ENCODE peak calls at places on chromosomes 3 and 15, in five cellular contexts. Z is tibial artery, R is neural crest cell, J is cardiac muscle cell, W is WTC11. I is an unnamed sample.
A peak's percentile ranks its signal among the peaks of the same experiment; 100 is the strongest.

GRCh38 chr15:40985541-40986330 is 32.5 kb downstream of the CHAC1 start:
- DNase-seq in Z (no peak), W (no peak), R (no peak), J (no peak), I (no peak)

GRCh38 chr3:33597257-33597689 is 120.8 kb downstream of the CLASP2 start:
- DNase-seq in R (no peak), J (no peak), W (no peak), Z (no peak), I (no peak)

GRCh38 chr15:100229181-100230163 is 112.3 kb downstream of the ADAMTS17 start:
- DNase-seq in J (no peak), Z (no peak), W (no peak), R (no peak), I (no peak)

GRCh38 chr3:11654166-11654565 is 10.5 kb upstream of the VGLL4 start:
- DNase-seq in Z (no peak), J (no peak), W (no peak), R (no peak), I (no peak)

GRCh38 chr15:39593071-39594055 is 12.5 kb downstream of the THBS1 start:
- DNase-seq in J (no peak), W (no peak), R (no peak), Z (no peak), I (no peak)

GRCh38 chr15:62637498-62637897 is 405.0 kb upstream of the TPM1 start:
- DNase-seq in W (no peak), Z (no peak), R (no peak), J (no peak), I (no peak)

GRCh38 chr3:9015250-9015649 is 52.0 kb upstream of the RAD18 start:
- DNase-seq in R (no peak), J (no peak), Z (no peak), W (no peak), I (no peak)

GRCh38 chr15:25620466-25620865 is 181.6 kb upstream of the UBE3A start:
- DNase-seq in Z (no peak), W (no peak), R (no peak), J (no peak), I (no peak)

GRCh38 chr15:100720406-100720967 is 118.1 kb downstream of the ASB7 start:
- DNase-seq in Z (no peak), W (no peak), J (no peak), R (no peak), I (no peak)

GRCh38 chr3:127012091-127012490 is 29.2 kb downstream of the PLXNA1 start:
- DNase-seq in Z (no peak), R (no peak), J (no peak), W (no peak), I (no peak)

GRCh38 chr3:48402907-48403306 is 27.0 kb downstream of the PLXNB1 start:
- DNase-seq in R (no peak), J (no peak), Z (no peak), W (no peak), I (no peak)

GRCh38 chr3:120561251-120562045 is 34.7 kb upstream of the NDUFB4 start:
- DNase-seq in W (peak; percentile 80), J (peak; percentile 79), Z (peak; percentile 75), R (peak; percentile 75), I (peak; percentile 38)

GRCh38 chr3:126926684-126927404 is 56.1 kb upstream of the PLXNA1 start:
- DNase-seq in W (no peak), R (no peak), Z (peak; percentile 86), J (no peak), I (peak; percentile 23)

GRCh38 chr15:47292638-47293037 is 424.7 kb upstream of the SEMA6D start:
- DNase-seq in R (no peak), J (no peak), W (no peak), Z (no peak), I (no peak)

GRCh38 chr15:29319823-29320222 is 50.2 kb upstream of the NSMCE3 start:
- DNase-seq in W (no peak), J (no peak), R (no peak), Z (no peak), I (no peak)

GRCh38 chr15:49823987-49824538 is 203.2 kb downstream of the DTWD1 start:
- DNase-seq in W (no peak), Z (no peak), R (no peak), J (no peak), I (no peak)

GRCh38 chr3:88219138-88219792 is 69.5 kb downstream of the C3orf38 start:
- DNase-seq in J (peak; percentile 88), R (peak; percentile 62), W (peak; percentile 60), Z (no peak), I (no peak)

GRCh38 chr3:51382947-51383578 is 2.0 kb upstream of the MANF start:
- DNase-seq in Z (no peak), W (no peak), J (no peak), R (no peak), I (no peak)

GRCh38 chr3:149706905-149707304 is 45.4 kb downstream of the COMMD2 start:
- DNase-seq in R (no peak), W (no peak), Z (no peak), J (no peak), I (no peak)

GRCh38 chr3:99929409-99930139 is 111.9 kb downstream of the CMSS1 start:
- DNase-seq in W (no peak), J (no peak), Z (peak; percentile 47), R (no peak), I (no peak)

GRCh38 chr3:12138044-12138443 is 20.7 kb downstream of the TIMP4 start:
- DNase-seq in J (no peak), R (peak; percentile 10), W (peak; percentile 32), Z (peak; percentile 27), I (no peak)

GRCh38 chr3:134364061-134364935 is 9.9 kb downstream of the AMOTL2 start:
- DNase-seq in W (peak; percentile 96), J (peak; percentile 96), Z (peak; percentile 96), R (peak; percentile 66), I (peak; percentile 78)

GRCh38 chr15:61228025-61228901 is 839 bp downstream of the RORA start:
- DNase-seq in W (peak; percentile 38), Z (no peak), R (peak; percentile 13), J (peak; percentile 27), I (no peak)

GRCh38 chr3:161343540-161343939 is 27.8 kb downstream of the SPTSSB start:
- DNase-seq in Z (no peak), J (no peak), W (no peak), R (no peak), I (no peak)

GRCh38 chr3:67227030-67227429 is 228.9 kb downstream of the KBTBD8 start:
- DNase-seq in Z (no peak), J (no peak), W (no peak), R (no peak), I (no peak)

GRCh38 chr15:58043192-58043903 is 22.2 kb downstream of the ALDH1A2 start:
- DNase-seq in W (peak; percentile 29), Z (peak; percentile 65), R (peak; percentile 31), J (peak; percentile 64), I (no peak)

GRCh38 chr3:64220161-64220560 is 5.1 kb downstream of the PRICKLE2 start:
- DNase-seq in R (no peak), J (peak; percentile 40), W (no peak), Z (peak; percentile 29), I (no peak)

GRCh38 chr3:63872135-63872924 is 8.7 kb downstream of the ATXN7 start:
- DNase-seq in R (no peak), W (no peak), J (no peak), Z (no peak), I (no peak)

GRCh38 chr15:63077952-63078351 is 35.4 kb downstream of the TPM1 start:
- DNase-seq in R (no peak), Z (no peak), J (no peak), W (no peak), I (no peak)

GRCh38 chr15:99605490-99605931 is 39.7 kb downstream of the MEF2A start:
- DNase-seq in Z (no peak), R (no peak), J (peak; percentile 23), W (no peak), I (no peak)

GRCh38 chr3:139197251-139197650 is 146.6 kb upstream of the MRPS22 start:
- DNase-seq in W (no peak), J (no peak), Z (no peak), R (no peak), I (no peak)